ENCODE peak calls at places on chromosomes 5 and 9, in seven cellular contexts. P is mammary epithelial cell, G is IMR-90, H is right lobe of liver, E is A673, X is spleen, F is left ventricle myocardium inferior. T is an unnamed sample.

GRCh38 chr9:72721086-72721485 is 199.7 kb downstream of the TMC1 start:
- DNase-seq in H (no peak), P (no peak), F (no peak), E (no peak), X (no peak), G (no peak), T (no peak)

GRCh38 chr5:57405984-57406383 is 76.6 kb downstream of the ACTBL2 start:
- DNase-seq in E (no peak), F (no peak), P (no peak), H (no peak), G (peak; percentile 44), X (no peak), T (no peak)

GRCh38 chr5:124764992-124765611 is 18.7 kb upstream of the ZNF608 start:
- DNase-seq in F (no peak), X (no peak), G (no peak), H (no peak), P (no peak), E (no peak), T (no peak)

GRCh38 chr9:22986556-22986955 is 539.9 kb downstream of the DMRTA1 start:
- DNase-seq in X (no peak), G (no peak), H (no peak), P (no peak), F (no peak), E (no peak), T (no peak)

GRCh38 chr5:90221947-90222346 is 187.6 kb downstream of the CETN3 start:
- DNase-seq in E (no peak), P (peak; percentile 29), X (no peak), H (no peak), G (peak; percentile 16), F (no peak), T (peak; percentile 90)

GRCh38 chr9:114837923-114838322 is 32.1 kb upstream of the TNFSF15 start:
- DNase-seq in G (peak; percentile 24), E (no peak), P (peak; percentile 13), H (no peak), F (no peak), X (no peak), T (peak; percentile 17)

GRCh38 chr5:7225826-7226225 is 170.1 kb upstream of the ADCY2 start:
- DNase-seq in F (no peak), E (no peak), H (no peak), P (no peak), G (no peak), X (no peak), T (no peak)

GRCh38 chr9:3880851-3881250 is 355.1 kb upstream of the RFX3 start:
- DNase-seq in G (peak; percentile 91), E (no peak), X (no peak), H (no peak), P (peak; percentile 92), F (no peak), T (peak; percentile 94)

GRCh38 chr5:79235222-79235577 is 731 bp upstream of the JMY start:
- DNase-seq in F (no peak), G (peak; percentile 40), X (no peak), H (no peak), P (peak; percentile 39), E (peak; percentile 11), T (peak; percentile 20)

GRCh38 chr5:106290841-106291240 is 1379.9 kb downstream of the EFNA5 start:
- DNase-seq in P (peak; percentile 22), E (no peak), G (peak; percentile 64), F (no peak), H (no peak), X (no peak), T (peak; percentile 83)

GRCh38 chr5:154868702-154869101 is 10.3 kb downstream of the CNOT8 start:
- DNase-seq in H (no peak), P (no peak), E (no peak), F (no peak), X (no peak), G (peak; percentile 8), T (no peak)

GRCh38 chr5:3362606-3362910 is 233.1 kb upstream of the IRX1 start:
- DNase-seq in F (no peak), G (no peak), X (no peak), P (no peak), H (peak; percentile 26), E (no peak), T (no peak)

GRCh38 chr9:6938447-6938846 is 180.7 kb downstream of the KDM4C start:
- DNase-seq in P (peak; percentile 70), E (peak; percentile 60), G (peak; percentile 95), F (no peak), H (no peak), X (no peak), T (no peak)

GRCh38 chr5:125463441-125464092 is 717.1 kb upstream of the ZNF608 start:
- DNase-seq in X (no peak), G (peak; percentile 4), P (no peak), H (no peak), E (peak; percentile 72), F (no peak), T (no peak)

GRCh38 chr5:167152561-167152960 is 1138.9 kb upstream of the WWC1 start:
- DNase-seq in F (no peak), G (no peak), P (peak; percentile 4), E (no peak), H (no peak), X (no peak), T (peak; percentile 5)

GRCh38 chr9:38406476-38407186 is 14.1 kb downstream of the ALDH1B1 start:
- DNase-seq in P (no peak), X (no peak), G (no peak), E (no peak), F (no peak), H (no peak), T (no peak)

GRCh38 chr5:56951131-56951945 is 585 bp downstream of the MIER3 start:
- DNase-seq in F (peak; percentile 20), X (peak; percentile 86), G (no peak), H (peak; percentile 51), P (peak; percentile 9), E (peak; percentile 11), T (no peak)

GRCh38 chr9:110655723-110656641 is 12.6 kb upstream of the MUSK start:
- DNase-seq in E (no peak), P (no peak), H (no peak), F (peak; percentile 24), X (no peak), G (peak; percentile 58), T (no peak)

GRCh38 chr9:110650991-110651411 is 17.6 kb upstream of the MUSK start:
- DNase-seq in P (peak; percentile 39), H (no peak), G (peak; percentile 99), E (no peak), F (no peak), X (no peak), T (peak; percentile 12)

GRCh38 chr9:110648698-110649097 is 19.9 kb upstream of the MUSK start:
- DNase-seq in P (no peak), X (no peak), F (no peak), G (no peak), H (no peak), E (no peak), T (no peak)

DNA sequence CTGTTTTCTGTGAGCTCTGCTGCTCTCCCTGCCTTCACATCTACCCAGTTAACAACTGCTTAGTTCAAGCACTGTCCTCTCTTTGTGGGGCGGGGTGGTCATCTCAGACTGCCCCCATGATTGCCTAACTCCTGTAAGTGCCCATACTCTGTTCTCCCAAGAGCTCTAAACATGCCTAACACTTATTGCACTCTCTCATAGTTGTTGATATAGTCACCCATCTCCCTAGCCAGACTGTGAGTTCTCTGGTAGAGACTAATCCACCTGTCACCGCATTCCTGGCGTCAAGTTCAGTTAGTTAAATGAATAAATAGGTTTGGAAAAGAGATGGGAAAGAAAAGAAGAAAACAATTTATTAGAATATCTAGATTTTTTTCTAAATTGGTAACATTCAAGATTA is 18.3 kb upstream of the MUSK start:
- DNase-seq in X (no peak), E (no peak), H (no peak), P (no peak), G (peak; percentile 93), F (no peak), T (no peak)
- H3K4me3 ChIP-seq in X (no peak overlapping the region), E (no peak overlapping the region), H (no peak overlapping the region), P (no peak overlapping the region), G (no peak overlapping the region), F (no peak overlapping the region), T (no peak overlapping the region)

DNA sequence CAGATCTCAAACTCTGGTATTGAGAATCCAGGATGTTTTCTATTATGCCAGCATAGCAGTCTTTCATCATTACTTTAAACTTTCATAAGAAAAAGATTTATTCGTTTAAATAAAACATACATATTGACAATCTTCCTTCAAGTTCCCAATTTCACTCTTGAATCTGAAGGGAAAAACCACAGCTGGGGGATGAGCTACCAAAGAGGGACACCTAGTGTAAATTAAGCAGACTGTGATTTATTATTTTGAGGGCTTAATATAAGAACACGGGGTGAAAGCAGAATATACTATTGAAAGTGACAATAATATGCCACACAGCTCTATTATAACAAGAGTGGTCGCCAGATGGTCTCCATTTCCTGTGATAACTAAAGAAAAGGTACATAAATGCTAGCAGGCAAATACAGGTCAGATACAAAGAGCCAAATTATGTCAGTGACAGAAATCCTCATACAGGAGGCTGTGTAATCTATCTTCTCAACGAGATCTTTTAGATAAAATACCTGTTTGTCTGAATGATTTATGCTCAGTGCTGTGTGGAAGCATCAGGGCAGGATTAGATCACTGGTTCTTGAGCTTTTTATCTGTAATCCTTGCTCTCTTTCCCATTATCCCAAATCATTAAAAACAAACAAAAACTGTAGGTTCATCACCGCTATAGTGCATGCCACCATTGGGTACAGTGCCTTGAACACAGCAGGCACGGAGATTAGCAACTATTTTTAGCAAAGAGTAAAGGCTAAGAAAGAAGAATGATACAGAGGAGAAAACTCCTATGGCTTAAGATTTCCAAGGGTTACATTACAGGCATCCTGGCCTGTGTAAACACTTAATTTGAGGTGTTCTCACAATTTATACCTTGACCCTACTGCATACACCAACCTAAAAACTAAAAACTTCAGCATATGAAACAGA is 116.6 kb downstream of the DROSHA start:
- DNase-seq in X (no peak), G (no peak), H (no peak), E (no peak), F (no peak), P (no peak), T (no peak)
- TF ChIP-seq CTCF in X (no peak), G (peak; percentile 24), H (no peak), E (peak; percentile 34), F (no peak), P (no peak), T (no peak)

GRCh38 chr9:130940693-130941576 is 1.9 kb upstream of the FIBCD1 start:
- DNase-seq in X (peak; percentile 90), F (peak; percentile 62), E (peak; percentile 50), P (peak; percentile 91), G (peak; percentile 15), H (peak; percentile 81), T (peak; percentile 83)

GRCh38 chr9:130943780-130944179 is 4.7 kb upstream of the FIBCD1 start:
- DNase-seq in F (no peak), G (no peak), H (no peak), P (no peak), E (no peak), X (no peak), T (no peak)

GRCh38 chr9:130943226-130943625 is 4.2 kb upstream of the FIBCD1 start:
- DNase-seq in H (no peak), G (no peak), P (no peak), X (no peak), E (no peak), F (no peak), T (no peak)

GRCh38 chr9:130942679-130943078 is 3.6 kb upstream of the FIBCD1 start:
- DNase-seq in F (no peak), E (no peak), X (no peak), H (no peak), P (no peak), G (no peak), T (no peak)

GRCh38 chr9:130942084-130942483 is 3.0 kb upstream of the FIBCD1 start:
- DNase-seq in H (no peak), P (no peak), G (no peak), X (no peak), F (no peak), E (no peak), T (no peak)
- H3K27me3 ChIP-seq in H (peaks cover 36% of the 10 kb centered on the region), P (no peaks in the 10 kb centered on the region), G (peaks cover 51% of the 10 kb centered on the region), X (peaks cover 52% of the 10 kb centered on the region), F (peaks cover 74% of the 10 kb centered on the region), E (peaks cover 45% of the 10 kb centered on the region), T (peaks cover 14% of the 10 kb centered on the region)

GRCh38 chr5:139275536-139276297 is 17.8 kb upstream of the MATR3 start:
- DNase-seq in P (peak; percentile 43), F (no peak), E (no peak), H (no peak), G (no peak), X (no peak), T (peak; percentile 65)
- H3K4me3 ChIP-seq in P (peak overlapping the region; percentile 11), F (peak overlapping the region; percentile 3), E (peak overlapping the region; percentile 73), H (no peak overlapping the region), G (no peak overlapping the region), X (no peak overlapping the region), T (peak overlapping the region; percentile 26)